ENCODE peak calls at places on chromosomes 1 and 21, in five cellular contexts. One of them, this sample, is unnamed.
A peak's percentile ranks its signal among the peaks of the same experiment; 100 is the strongest.

GRCh38 chr21:45530423-45531113 is 11.7 kb downstream of the SLC19A1 start:
- DNase-seq in sigmoid colon: peak; percentile 59
- DNase-seq in A549: no peak
- DNase-seq in lower leg skin: peak; percentile 73
- DNase-seq in testis: no peak
- DNase-seq in this sample: no peak

GRCh38 chr1:109248797-109249629 is at the start of gene CELSR2:
- DNase-seq in lower leg skin: no peak
- DNase-seq in A549: peak; percentile 56
- DNase-seq in sigmoid colon: peak; percentile 69
- DNase-seq in testis: peak; percentile 85
- DNase-seq in this sample: peak; percentile 88

GRCh38 chr1:32984090-32984828 is 19.6 kb upstream of the RNF19B start:
- DNase-seq in testis: no peak
- DNase-seq in lower leg skin: no peak
- DNase-seq in A549: no peak
- DNase-seq in sigmoid colon: no peak
- DNase-seq in this sample: no peak

GRCh38 chr1:18886003-18886335 is 16.4 kb downstream of the ALDH4A1 start:
- DNase-seq in sigmoid colon: no peak
- DNase-seq in lower leg skin: no peak
- DNase-seq in A549: peak; percentile 23
- DNase-seq in testis: no peak
- DNase-seq in this sample: no peak

GRCh38 chr1:187872555-187872954 is 1043.8 kb downstream of the PLA2G4A start:
- DNase-seq in lower leg skin: no peak
- DNase-seq in sigmoid colon: no peak
- DNase-seq in A549: no peak
- DNase-seq in testis: no peak
- DNase-seq in this sample: no peak

GRCh38 chr1:84504580-84505021 is 1.6 kb upstream of the SPATA1 start:
- DNase-seq in lower leg skin: no peak
- DNase-seq in A549: peak; percentile 4
- DNase-seq in testis: no peak
- DNase-seq in sigmoid colon: no peak
- DNase-seq in this sample: peak; percentile 50

GRCh38 chr1:39258146-39258924 is 53.8 kb downstream of the MACF1 start:
- DNase-seq in testis: peak; percentile 86
- DNase-seq in sigmoid colon: peak; percentile 93
- DNase-seq in lower leg skin: peak; percentile 94
- DNase-seq in A549: peak; percentile 64
- DNase-seq in this sample: peak; percentile 48

GRCh38 chr1:245577396-245578157 is 422.8 kb downstream of the KIF26B start:
- DNase-seq in testis: no peak
- DNase-seq in sigmoid colon: no peak
- DNase-seq in lower leg skin: no peak
- DNase-seq in A549: no peak
- DNase-seq in this sample: no peak

GRCh38 chr1:203280061-203280460 is 25.3 kb upstream of the BTG2 start:
- DNase-seq in sigmoid colon: no peak
- DNase-seq in testis: no peak
- DNase-seq in lower leg skin: peak; percentile 77
- DNase-seq in A549: no peak
- DNase-seq in this sample: no peak

GRCh38 chr1:203276916-203277535 is 28.3 kb upstream of the BTG2 start:
- DNase-seq in A549: no peak
- DNase-seq in testis: peak; percentile 58
- DNase-seq in lower leg skin: peak; percentile 84
- DNase-seq in sigmoid colon: peak; percentile 86
- DNase-seq in this sample: no peak

GRCh38 chr1:203281033-203281432 is 24.3 kb upstream of the BTG2 start:
- DNase-seq in sigmoid colon: peak; percentile 65
- DNase-seq in lower leg skin: peak; percentile 83
- DNase-seq in testis: no peak
- DNase-seq in A549: peak; percentile 60
- DNase-seq in this sample: no peak

GRCh38 chr1:203278087-203278884 is 27.0 kb upstream of the BTG2 start:
- DNase-seq in testis: peak; percentile 95
- DNase-seq in sigmoid colon: peak; percentile 99
- DNase-seq in A549: no peak
- DNase-seq in lower leg skin: peak; percentile 97
- DNase-seq in this sample: no peak

GRCh38 chr1:203278885-203279406 is 26.4 kb upstream of the BTG2 start:
- DNase-seq in A549: no peak
- DNase-seq in testis: no peak
- DNase-seq in lower leg skin: no peak
- DNase-seq in sigmoid colon: no peak
- DNase-seq in this sample: no peak
- TF ChIP-seq POLR2A in A549: no peak
- TF ChIP-seq POLR2A in testis: no peak
- TF ChIP-seq POLR2A in lower leg skin: no peak
- TF ChIP-seq POLR2A in sigmoid colon: peak; percentile 1
- TF ChIP-seq POLR2A in this sample: no peak

DNA sequence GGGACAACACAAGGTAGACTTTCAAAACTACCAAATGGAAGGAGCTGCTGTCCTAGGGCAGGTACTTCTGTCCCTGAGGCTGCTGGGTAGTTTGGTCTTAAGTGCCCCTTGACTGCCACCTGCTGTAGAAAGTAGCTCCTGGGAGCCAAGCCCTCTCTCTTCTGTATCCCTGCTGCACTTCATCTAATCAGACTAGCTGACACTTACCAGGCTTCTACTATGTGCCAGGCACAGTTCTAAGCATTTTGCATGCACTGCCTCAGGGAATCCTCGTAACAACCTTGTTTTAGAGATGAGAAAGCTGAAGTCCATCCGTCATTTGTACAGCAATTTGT is 15.9 kb upstream of the SRSF4 start:
- DNase-seq in sigmoid colon: peak; percentile 69
- DNase-seq in lower leg skin: no peak
- DNase-seq in testis: peak; percentile 58
- DNase-seq in A549: peak; percentile 64
- DNase-seq in this sample: peak; percentile 80
- TF ChIP-seq POLR2A in sigmoid colon: no peak
- TF ChIP-seq POLR2A in lower leg skin: no peak
- TF ChIP-seq POLR2A in testis: no peak
- TF ChIP-seq POLR2A in A549: no peak
- TF ChIP-seq POLR2A in this sample: no peak

DNA sequence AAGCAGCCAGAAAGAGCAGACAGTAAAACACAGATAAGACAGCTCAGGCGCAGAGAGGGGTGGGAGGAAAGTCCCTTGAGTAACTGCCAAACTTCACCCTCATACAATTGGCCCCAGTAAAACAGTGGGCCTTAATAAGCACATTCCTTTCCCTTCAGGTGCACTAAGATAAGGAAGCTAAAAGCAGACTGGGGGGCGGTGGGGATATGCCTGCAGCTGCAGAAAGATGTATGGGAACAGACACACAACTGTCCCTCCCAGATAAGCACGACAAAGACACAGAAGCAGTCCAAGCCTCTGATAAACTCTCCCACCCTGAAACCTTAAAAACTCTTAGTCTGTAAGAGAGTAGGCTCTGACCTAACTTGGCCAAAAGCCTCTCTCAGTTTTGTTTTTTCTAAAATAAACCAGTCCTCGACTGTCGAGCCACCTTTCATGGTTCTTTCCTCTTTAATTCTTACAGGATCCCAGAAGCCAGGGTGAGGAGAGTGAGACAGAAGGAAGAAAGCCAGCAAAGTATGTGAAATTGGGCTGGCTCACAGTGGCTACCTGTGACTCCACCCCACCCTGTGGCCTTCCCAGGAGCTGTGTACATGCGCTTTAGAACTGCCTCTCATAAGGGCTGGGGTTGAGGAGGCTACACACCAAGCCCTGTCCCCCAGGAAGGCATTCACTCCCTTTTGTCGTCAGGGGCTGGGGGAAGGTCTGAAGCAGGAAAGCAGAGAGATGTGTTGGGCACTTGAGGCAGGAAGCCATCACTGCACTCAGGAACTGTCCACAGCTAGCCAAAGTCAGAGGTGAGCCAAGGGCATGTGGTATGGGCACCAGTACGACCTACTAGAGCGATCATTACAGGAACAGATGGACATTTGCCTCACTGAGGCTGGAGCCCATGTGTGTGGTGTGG is 4.6 kb downstream of the PGLYRP4 start:
- DNase-seq in lower leg skin: peak; percentile 72
- DNase-seq in A549: no peak
- DNase-seq in sigmoid colon: no peak
- DNase-seq in testis: no peak
- DNase-seq in this sample: peak; percentile 88
- TF ChIP-seq POLR2A in lower leg skin: no peak
- TF ChIP-seq POLR2A in A549: no peak
- TF ChIP-seq POLR2A in sigmoid colon: no peak
- TF ChIP-seq POLR2A in testis: no peak
- TF ChIP-seq POLR2A in this sample: peak; percentile 41

DNA sequence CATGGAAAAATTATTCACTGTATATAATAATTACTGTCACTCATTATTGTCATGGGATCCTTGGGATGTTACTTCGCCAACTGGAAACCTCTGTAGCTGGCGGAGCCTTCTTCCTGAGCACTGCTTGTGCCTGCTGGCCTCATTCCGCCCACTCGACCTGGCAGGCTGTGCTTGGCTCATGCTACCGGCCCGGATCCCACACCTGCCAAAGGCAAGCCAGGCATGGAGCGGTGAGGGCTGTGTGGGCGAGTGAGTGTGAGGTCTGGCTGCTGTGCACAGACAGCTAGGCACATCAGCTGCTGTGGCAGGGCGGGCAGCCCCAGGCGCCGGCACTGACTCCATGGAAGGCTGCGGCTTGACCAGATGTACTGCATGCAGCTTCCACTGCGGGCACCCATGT is 78.4 kb downstream of the DISP1 start:
- DNase-seq in sigmoid colon: no peak
- DNase-seq in testis: no peak
- DNase-seq in A549: no peak
- DNase-seq in lower leg skin: no peak
- DNase-seq in this sample: no peak
- TF ChIP-seq POLR2A in sigmoid colon: no peak
- TF ChIP-seq POLR2A in testis: no peak
- TF ChIP-seq POLR2A in A549: no peak
- TF ChIP-seq POLR2A in lower leg skin: no peak
- TF ChIP-seq POLR2A in this sample: no peak

GRCh38 chr1:86778510-86779218 is 74.3 kb downstream of the SH3GLB1 start:
- DNase-seq in lower leg skin: no peak
- DNase-seq in testis: no peak
- DNase-seq in sigmoid colon: no peak
- DNase-seq in A549: no peak
- DNase-seq in this sample: no peak

GRCh38 chr1:86775395-86775794 is 71.0 kb downstream of the SH3GLB1 start:
- DNase-seq in testis: no peak
- DNase-seq in lower leg skin: no peak
- DNase-seq in sigmoid colon: no peak
- DNase-seq in A549: no peak
- DNase-seq in this sample: peak; percentile 16

GRCh38 chr1:86776108-86776507 is 71.7 kb downstream of the SH3GLB1 start:
- DNase-seq in A549: no peak
- DNase-seq in sigmoid colon: no peak
- DNase-seq in lower leg skin: no peak
- DNase-seq in testis: no peak
- DNase-seq in this sample: no peak

GRCh38 chr1:86773331-86774288 is 69.2 kb downstream of the SH3GLB1 start:
- DNase-seq in lower leg skin: no peak
- DNase-seq in sigmoid colon: no peak
- DNase-seq in A549: no peak
- DNase-seq in testis: no peak
- DNase-seq in this sample: no peak

GRCh38 chr1:86774305-86775304 is 70.2 kb downstream of the SH3GLB1 start:
- DNase-seq in sigmoid colon: peak; percentile 72
- DNase-seq in lower leg skin: no peak
- DNase-seq in A549: peak; percentile 71
- DNase-seq in testis: peak; percentile 83
- DNase-seq in this sample: peak; percentile 31
- TF ChIP-seq POLR2A in sigmoid colon: no peak
- TF ChIP-seq POLR2A in lower leg skin: no peak
- TF ChIP-seq POLR2A in A549: no peak
- TF ChIP-seq POLR2A in testis: no peak
- TF ChIP-seq POLR2A in this sample: no peak

DNA sequence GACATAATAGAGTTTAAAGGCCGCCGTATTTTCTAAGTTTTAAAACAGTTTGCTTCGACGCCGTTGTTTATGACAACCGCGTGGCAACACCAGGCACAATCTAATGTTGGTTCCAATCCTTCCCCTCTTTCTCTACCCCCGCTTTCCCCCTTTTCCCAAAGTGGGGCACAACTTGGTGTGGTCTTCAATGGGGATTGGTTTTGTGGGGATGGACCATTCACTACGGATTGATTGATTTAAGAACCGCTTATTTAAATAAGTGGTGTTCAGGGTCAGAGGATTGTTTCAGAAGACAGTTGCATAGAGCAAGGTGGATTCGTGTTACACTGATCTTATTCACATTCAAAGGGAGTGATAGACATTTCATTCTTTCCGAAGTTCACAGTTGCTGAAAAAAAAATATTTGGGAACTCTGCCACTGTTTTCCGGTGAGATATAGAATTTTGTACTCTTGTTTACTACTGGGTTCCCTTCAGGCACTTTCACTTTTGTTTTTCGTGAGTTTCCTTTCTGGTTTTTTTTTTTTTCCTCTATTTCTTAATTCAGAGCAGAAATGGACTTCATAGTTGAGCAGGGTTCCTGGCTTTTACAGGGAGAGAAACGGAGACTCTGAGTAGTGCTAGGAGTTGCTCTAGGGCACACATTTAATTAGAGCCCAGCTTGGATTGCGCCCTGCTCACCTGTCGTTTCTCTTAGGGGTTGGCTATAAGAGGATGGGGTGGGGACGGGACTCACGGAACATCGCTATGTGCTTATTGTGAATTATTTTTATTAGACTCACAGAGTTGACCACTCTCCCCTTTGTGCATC is 79.6 kb upstream of the AK4 start:
- DNase-seq in A549: no peak
- DNase-seq in testis: peak; percentile 32
- DNase-seq in lower leg skin: no peak
- DNase-seq in sigmoid colon: no peak
- DNase-seq in this sample: peak; percentile 84
- TF ChIP-seq POLR2A in A549: no peak
- TF ChIP-seq POLR2A in testis: no peak
- TF ChIP-seq POLR2A in lower leg skin: no peak
- TF ChIP-seq POLR2A in sigmoid colon: no peak
- TF ChIP-seq POLR2A in this sample: peak; percentile 71

DNA sequence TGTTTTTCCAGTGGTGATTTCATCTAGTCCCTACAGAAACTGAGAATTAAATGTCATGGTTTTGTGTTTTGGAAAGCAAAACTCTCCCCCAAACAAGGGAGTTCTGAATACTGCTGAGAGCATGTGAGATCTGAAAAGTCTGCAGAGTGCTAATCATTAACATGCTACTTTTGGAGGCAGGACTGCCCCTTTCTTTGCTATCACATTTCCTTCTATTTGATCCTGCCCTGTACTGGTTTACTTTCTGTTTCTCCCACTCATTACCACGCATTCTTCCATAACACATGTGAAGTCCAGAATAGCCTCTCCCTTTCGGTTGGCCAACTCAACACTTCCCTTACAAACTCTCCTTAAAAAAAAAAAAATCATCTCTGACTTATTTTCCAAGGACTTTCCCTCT is 63.6 kb downstream of the GADD45A start:
- DNase-seq in sigmoid colon: no peak
- DNase-seq in testis: no peak
- DNase-seq in lower leg skin: no peak
- DNase-seq in A549: peak; percentile 59
- DNase-seq in this sample: peak; percentile 50
- TF ChIP-seq POLR2A in sigmoid colon: no peak
- TF ChIP-seq POLR2A in testis: no peak
- TF ChIP-seq POLR2A in lower leg skin: no peak
- TF ChIP-seq POLR2A in A549: no peak
- TF ChIP-seq POLR2A in this sample: no peak